ENCODE peak calls at places on chromosomes 3 and 15, in seven cellular contexts. J, B, G, N, I, P and R are unnamed samples.

GRCh38 chr3:24264748-24265158 is 229.9 kb downstream of the THRB start:
- DNase-seq in J (no peak), B (peak), G (peak), N (peak), I (no peak), P (peak), R (no peak)

GRCh38 chr15:90845201-90845949 is 23.0 kb upstream of the FURIN start:
- DNase-seq in J (no peak), B (no peak), G (peak), N (peak), I (peak), P (peak), R (no peak)

GRCh38 chr3:78858165-78858564 is 909.6 kb downstream of the ROBO1 start:
- DNase-seq in J (no peak), B (no peak), G (no peak), N (peak), I (no peak), P (no peak), R (no peak)

GRCh38 chr3:182364723-182365650 is 428.3 kb upstream of the ATP11B start:
- DNase-seq in J (no peak), B (no peak), G (peak), N (no peak), I (no peak), P (peak), R (no peak)

GRCh38 chr15:40358492-40359353 is 704 bp downstream of the DISP2 start:
- DNase-seq in J (peak), B (no peak), G (no peak), N (no peak), I (no peak), P (no peak), R (no peak)

GRCh38 chr15:55649058-55649423 is 60.9 kb upstream of the PYGO1 start:
- DNase-seq in J (no peak), B (no peak), G (peak), N (peak), I (no peak), P (peak), R (no peak)

GRCh38 chr3:141684758-141685157 is 53.3 kb upstream of the RNF7 start:
- DNase-seq in J (no peak), B (no peak), G (no peak), N (no peak), I (no peak), P (no peak), R (no peak)

GRCh38 chr3:86937306-86937791 is 53.6 kb downstream of the VGLL3 start:
- DNase-seq in J (no peak), B (no peak), G (peak), N (peak), I (no peak), P (peak), R (no peak)

GRCh38 chr3:18951333-18951732 is 197.0 kb upstream of the KCNH8 start:
- DNase-seq in J (no peak), B (no peak), G (no peak), N (no peak), I (no peak), P (no peak), R (no peak)

GRCh38 chr3:28110884-28111283 is 130.5 kb upstream of the CMC1 start:
- DNase-seq in J (no peak), B (no peak), G (no peak), N (no peak), I (no peak), P (no peak), R (no peak)

GRCh38 chr3:28115316-28115715 is 126.1 kb upstream of the CMC1 start:
- DNase-seq in J (no peak), B (no peak), G (no peak), N (no peak), I (no peak), P (no peak), R (no peak)

GRCh38 chr3:28104896-28105554 is 136.4 kb upstream of the CMC1 start:
- DNase-seq in J (no peak), B (no peak), G (no peak), N (no peak), I (no peak), P (no peak), R (no peak)

GRCh38 chr3:28114893-28115292 is 126.5 kb upstream of the CMC1 start:
- DNase-seq in J (no peak), B (no peak), G (no peak), N (no peak), I (no peak), P (no peak), R (no peak)

GRCh38 chr3:28109829-28110228 is 131.6 kb upstream of the CMC1 start:
- DNase-seq in J (no peak), B (no peak), G (no peak), N (no peak), I (no peak), P (peak), R (no peak)
- TF ChIP-seq CTCF in J (no peak), B (no peak), G (no peak), N (no peak), I (no peak), P (no peak), R (no peak)

GRCh38 chr3:89049119-89049518 is 58.3 kb upstream of the EPHA3 start:
- DNase-seq in J (no peak), B (peak), G (no peak), N (no peak), I (no peak), P (peak), R (no peak)
- TF ChIP-seq CTCF in J (no peak), B (peak), G (no peak), N (no peak), I (no peak), P (peak), R (peak)

GRCh38 chr3:114155370-114155821 is 23.5 kb downstream of the DRD3 start:
- DNase-seq in J (peak), B (peak), G (no peak), N (peak), I (no peak), P (peak), R (no peak)
- TF ChIP-seq CTCF in J (no peak), B (peak), G (no peak), N (peak), I (peak), P (peak), R (peak)

GRCh38 chr3:62405117-62405516 is 31.8 kb upstream of the FEZF2 start:
- DNase-seq in J (no peak), B (no peak), G (no peak), N (no peak), I (no peak), P (no peak), R (no peak)
- TF ChIP-seq CTCF in J (no peak), B (no peak), G (no peak), N (no peak), I (no peak), P (no peak), R (no peak)

GRCh38 chr15:98773616-98774015 is 125.3 kb downstream of the IGF1R start:
- DNase-seq in J (no peak), B (peak), G (no peak), N (no peak), I (no peak), P (no peak), R (no peak)

GRCh38 chr15:98769867-98770266 is 121.5 kb downstream of the IGF1R start:
- DNase-seq in J (no peak), B (peak), G (no peak), N (no peak), I (no peak), P (no peak), R (no peak)

GRCh38 chr15:98770984-98771383 is 122.6 kb downstream of the IGF1R start:
- DNase-seq in J (no peak), B (no peak), G (no peak), N (no peak), I (no peak), P (no peak), R (no peak)

GRCh38 chr15:98772895-98773294 is 124.6 kb downstream of the IGF1R start:
- DNase-seq in J (no peak), B (no peak), G (no peak), N (no peak), I (no peak), P (no peak), R (no peak)

GRCh38 chr15:98771444-98772059 is 123.2 kb downstream of the IGF1R start:
- DNase-seq in J (no peak), B (no peak), G (no peak), N (no peak), I (no peak), P (no peak), R (no peak)
- TF ChIP-seq CTCF in J (no peak), B (no peak), G (no peak), N (no peak), I (no peak), P (no peak), R (no peak)

GRCh38 chr15:74724570-74725240 is 623 bp downstream of the CYP1A1 start:
- DNase-seq in J (no peak), B (no peak), G (no peak), N (no peak), I (no peak), P (no peak), R (no peak)

GRCh38 chr15:74725241-74725774 is at the start of gene CYP1A1:
- DNase-seq in J (peak), B (peak), G (peak), N (no peak), I (no peak), P (peak), R (no peak)

GRCh38 chr15:74727727-74728126 is 2.4 kb upstream of the CYP1A1 start:
- DNase-seq in J (no peak), B (no peak), G (no peak), N (no peak), I (no peak), P (no peak), R (no peak)

GRCh38 chr15:74726774-74727164 is 1.4 kb upstream of the CYP1A1 start:
- DNase-seq in J (no peak), B (no peak), G (no peak), N (no peak), I (no peak), P (no peak), R (no peak)

DNA sequence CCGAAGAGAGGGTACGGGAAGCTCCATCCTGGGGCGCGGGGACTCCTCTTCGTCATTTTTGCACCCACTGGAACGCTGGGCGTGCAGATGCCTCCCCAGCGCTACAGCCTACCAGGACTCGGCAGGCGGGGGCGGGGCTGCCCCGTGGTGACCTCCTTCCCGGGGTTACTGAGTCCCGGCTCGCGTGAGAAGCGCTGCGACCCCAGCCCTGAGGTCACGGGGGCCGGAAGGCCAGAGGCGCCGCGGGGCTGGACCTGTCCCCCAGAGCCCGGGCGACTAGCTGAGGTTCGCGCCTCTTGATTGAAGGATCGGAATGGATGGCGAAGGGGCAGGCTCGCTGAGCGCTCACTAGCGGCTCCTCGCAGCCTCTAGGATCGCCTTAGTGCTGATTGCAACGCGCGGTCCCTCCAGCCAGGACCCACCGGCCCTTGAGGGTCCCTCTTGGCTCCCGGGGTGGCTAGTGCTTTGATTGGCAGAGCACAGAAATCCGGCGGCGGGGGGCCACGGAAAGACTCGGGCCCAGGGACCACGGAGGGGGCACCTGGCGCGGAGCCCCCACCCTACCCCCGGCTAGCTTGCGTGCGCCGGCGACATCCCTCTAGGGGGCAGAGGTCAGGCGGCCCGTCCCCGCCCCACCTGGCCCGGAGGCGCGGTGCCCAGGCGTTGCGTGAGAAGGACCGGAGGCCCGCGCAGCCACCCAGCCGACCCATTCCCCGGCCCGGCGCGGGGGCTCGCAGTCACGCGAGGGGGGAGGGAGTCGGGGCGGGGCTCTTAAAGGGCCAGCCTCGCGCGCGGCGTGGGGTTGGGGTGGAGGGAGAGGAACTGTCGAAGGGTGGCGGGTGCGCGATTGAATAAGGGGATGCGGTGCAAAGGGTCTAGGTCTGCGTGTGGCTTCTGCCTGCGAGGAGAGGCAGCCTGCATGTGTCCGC is 781 bp upstream of the CYP1A1 start:
- DNase-seq in J (peak), B (peak), G (peak), N (no peak), I (no peak), P (no peak), R (no peak)
- TF ChIP-seq CTCF in J (no peak), B (peak), G (no peak), N (no peak), I (no peak), P (no peak), R (no peak)

GRCh38 chr3:139326707-139327106 is 17.1 kb upstream of the MRPS22 start:
- DNase-seq in J (no peak), B (no peak), G (no peak), N (no peak), I (no peak), P (no peak), R (peak)
- TF ChIP-seq CTCF in J (no peak), B (no peak), G (no peak), N (no peak), I (no peak), P (no peak), R (no peak)

GRCh38 chr3:152071924-152072323 is 196.8 kb upstream of the MBNL1 start:
- DNase-seq in J (no peak), B (peak), G (peak), N (peak), I (no peak), P (peak), R (no peak)
- TF ChIP-seq CTCF in J (peak), B (peak), G (peak), N (peak), I (peak), P (peak), R (peak)

GRCh38 chr15:50558012-50558411 is 11.5 kb upstream of the USP50 start:
- DNase-seq in J (no peak), B (no peak), G (no peak), N (no peak), I (no peak), P (no peak), R (no peak)
- TF ChIP-seq CTCF in J (no peak), B (no peak), G (no peak), N (no peak), I (no peak), P (no peak), R (no peak)